ENCODE peak calls at places on chromosomes 11 and 22, in nine cellular contexts. N is pancreas; G is PC-9; V is AG04450; L is effector memory CD4-positive, alpha-beta T cell; U is SK-N-SH; I is H1; Q is Caco-2; X is H7. J is an unnamed sample. For H3K27me3, the result is how much of the 10 kb centered on the place peaks cover.

GRCh38 chr11:75473684-75474083 is 40.7 kb upstream of the KLHL35 start:
- DNase-seq in I (no peak), V (no peak), U (no peak), Q (no peak), N (no peak), X (no peak), L (no peak), G (no peak), J (no peak)

GRCh38 chr22:46055176-46055850 is 78.4 kb upstream of the WNT7B start:
- DNase-seq in L (no peak), G (no peak), N (no peak), Q (peak), I (no peak), U (peak), X (no peak), V (no peak), J (peak)

GRCh38 chr11:16862733-16863132 is 124.3 kb downstream of the C11orf58 start:
- DNase-seq in N (no peak), U (peak), Q (no peak), V (no peak), I (no peak), L (no peak), G (no peak), X (no peak), J (no peak)

GRCh38 chr11:17633279-17633986 is 85.9 kb upstream of the MYOD1 start:
- DNase-seq in L (no peak), N (no peak), U (peak), X (peak), V (no peak), Q (no peak), I (no peak), G (no peak), J (no peak)

GRCh38 chr11:76644591-76644990 is 26.0 kb downstream of the LRRC32 start:
- DNase-seq in Q (no peak), I (no peak), X (no peak), V (no peak), N (no peak), L (no peak), G (no peak), U (no peak), J (no peak)

GRCh38 chr22:48485144-48486135 is 1342.2 kb downstream of the BRD1 start:
- DNase-seq in G (no peak), X (peak), I (no peak), Q (peak), U (no peak), L (no peak), V (no peak), N (no peak), J (no peak)

GRCh38 chr11:59186130-59186594 is 14.2 kb downstream of the DTX4 start:
- DNase-seq in V (no peak), N (peak), X (peak), U (peak), L (peak), I (peak), Q (peak), G (peak), J (peak)

GRCh38 chr22:28408702-28409101 is 270.9 kb downstream of the TTC28 start:
- DNase-seq in U (no peak), V (no peak), I (no peak), Q (no peak), N (no peak), G (no peak), X (no peak), L (no peak), J (no peak)

GRCh38 chr11:76772100-76772782 is 10.9 kb upstream of the TSKU start:
- DNase-seq in L (no peak), G (no peak), U (no peak), V (no peak), X (no peak), N (no peak), I (no peak), Q (peak), J (no peak)

GRCh38 chr11:113507341-113507740 is 32.1 kb upstream of the DRD2 start:
- DNase-seq in G (no peak), L (no peak), Q (no peak), V (no peak), U (no peak), X (no peak), N (no peak), I (no peak), J (no peak)

DNA sequence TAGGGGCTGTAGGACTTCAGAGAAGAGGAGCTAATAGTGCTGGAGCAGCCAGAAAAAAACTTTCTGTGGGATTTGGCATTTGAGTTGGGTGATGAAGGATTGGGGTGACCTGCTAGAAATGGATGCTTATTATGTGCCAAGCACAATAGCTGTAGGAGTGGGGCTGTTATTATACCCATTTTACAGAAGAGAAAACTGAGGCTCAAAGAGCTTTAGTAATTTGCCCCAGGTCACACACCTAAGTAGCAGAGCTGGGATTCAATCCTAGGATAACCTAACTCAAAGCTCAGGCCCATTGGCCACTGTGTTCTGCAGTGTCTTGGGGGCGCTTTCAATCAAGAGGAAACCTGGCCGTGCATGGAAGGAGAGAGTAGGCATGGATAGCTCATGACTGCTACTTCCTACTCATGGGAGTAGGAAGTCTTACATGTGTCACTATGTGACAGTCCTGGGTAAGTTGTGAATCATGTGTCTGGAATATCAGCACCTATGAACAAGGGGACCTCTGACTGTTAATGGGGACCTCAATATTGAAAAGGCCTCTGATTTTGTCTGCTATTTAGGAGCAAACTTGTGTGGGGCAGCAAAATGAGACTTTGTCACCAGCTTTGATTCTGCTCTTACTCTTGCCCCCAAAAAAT is 6.1 kb upstream of the ELF5 start:
- DNase-seq in X (no peak), G (no peak), I (no peak), V (no peak), Q (no peak), L (no peak), U (no peak), N (no peak), J (no peak)
- H3K27me3 ChIP-seq in X (under half), G (under half), I (under half), V (under half), Q (under half), L (under half), U (under half), N (under half), J (under half)

DNA sequence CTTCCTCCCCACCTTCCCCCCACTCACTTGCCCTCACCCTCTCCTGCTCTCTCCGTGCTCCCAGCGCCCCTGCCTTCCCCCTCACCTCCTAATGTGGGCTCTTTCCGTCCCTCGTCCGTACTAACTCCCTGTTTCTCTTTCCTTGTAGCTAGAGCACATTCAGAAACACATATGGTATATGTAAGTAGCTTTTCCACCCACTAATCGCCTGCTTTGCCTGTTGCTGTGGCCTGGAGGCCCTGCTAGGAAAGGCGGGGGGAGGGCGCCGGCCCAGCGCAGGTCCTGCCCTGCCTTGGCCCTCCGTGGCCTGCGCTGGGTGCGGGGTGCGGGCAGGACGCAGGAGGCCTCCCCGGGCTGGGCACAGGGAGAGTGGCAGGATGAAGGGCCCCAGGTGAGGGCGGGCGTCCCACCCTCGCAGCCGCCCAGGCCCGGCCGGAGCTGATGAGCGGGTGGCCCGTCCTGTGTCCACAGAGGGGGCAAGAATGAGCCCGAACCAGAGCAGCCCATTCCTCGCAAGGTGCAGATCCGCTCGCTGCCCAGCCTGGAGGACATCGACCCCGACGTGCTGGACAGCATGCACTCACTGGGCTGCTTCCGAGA is 41.7 kb downstream of the MOB2 start:
- DNase-seq in V (no peak), I (no peak), Q (no peak), N (no peak), X (peak), G (no peak), U (no peak), L (no peak), J (no peak)
- H3K27me3 ChIP-seq in V (under half), I (under half), Q (under half), N (under half), X (under half), G (under half), U (under half), L (under half), J (under half)

DNA sequence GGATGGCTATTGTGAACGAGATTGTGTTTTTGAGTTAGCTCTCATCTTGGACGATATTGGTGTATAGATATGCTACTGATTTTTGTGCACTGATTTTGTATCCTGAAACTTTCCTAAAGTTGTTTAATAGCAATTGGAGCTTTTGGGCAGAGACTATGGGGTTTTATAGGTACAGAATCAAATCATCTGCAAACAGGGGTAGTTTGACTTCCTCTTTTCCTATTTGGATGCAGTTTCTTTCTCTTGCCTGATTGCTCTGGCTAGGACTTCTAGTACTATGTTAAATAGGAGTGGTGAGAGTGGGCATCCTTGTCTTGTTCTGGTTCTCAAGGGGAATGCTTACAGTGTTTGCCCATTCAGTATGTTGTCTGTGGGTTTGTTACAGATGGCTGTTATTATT is 8.9 kb upstream of the SCGB1D1 start:
- DNase-seq in I (no peak), U (no peak), Q (no peak), L (no peak), G (no peak), V (no peak), X (no peak), N (no peak), J (no peak)
- H3K27me3 ChIP-seq in I (under half), U (under half), Q (under half), L (under half), G (half or more), V (under half), X (under half), N (under half), J (under half)

DNA sequence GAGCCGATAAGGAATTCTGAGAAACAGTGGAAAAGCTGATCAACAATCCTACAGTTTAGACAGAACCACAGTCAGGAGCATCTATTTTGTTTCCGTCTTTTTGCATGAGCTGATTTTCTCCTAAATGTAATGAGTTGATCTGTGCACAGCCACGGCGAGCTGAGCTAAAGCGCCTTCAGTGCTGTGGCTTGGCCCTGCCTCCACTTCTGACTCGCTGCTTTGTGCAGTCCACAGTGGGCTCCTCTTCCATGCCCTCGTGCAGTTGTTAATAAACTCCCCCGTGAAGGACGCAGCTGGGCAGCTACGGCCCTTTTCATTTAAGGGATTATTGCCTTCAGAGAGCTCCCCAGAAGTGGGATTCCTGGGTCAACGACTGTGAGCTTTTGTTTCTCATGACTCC is 39.4 kb downstream of the SCUBE1 start:
- DNase-seq in U (no peak), L (no peak), Q (no peak), G (no peak), X (no peak), I (no peak), V (no peak), N (no peak), J (no peak)
- H3K27me3 ChIP-seq in U (under half), L (under half), Q (under half), G (half or more), X (under half), I (under half), V (under half), N (under half), J (under half)

DNA sequence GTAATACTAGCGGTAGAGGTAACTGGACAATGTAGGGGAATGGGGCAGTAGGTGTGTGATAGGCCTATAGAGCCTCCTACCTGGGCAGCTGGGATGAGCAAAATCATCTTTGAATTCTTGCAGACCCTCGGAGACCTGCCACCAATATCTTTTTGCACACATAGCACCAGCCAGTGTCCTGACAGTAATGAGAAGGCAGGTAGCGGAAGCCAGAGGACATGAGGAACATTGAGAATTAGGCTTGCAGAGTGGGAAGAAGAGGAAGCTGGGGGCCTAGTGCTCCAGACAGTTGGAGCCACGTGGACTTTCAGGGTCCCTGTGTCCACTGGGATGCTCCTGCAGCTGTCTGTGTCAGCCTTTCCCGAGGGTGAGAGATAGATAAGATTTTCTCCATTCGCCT is 17.2 kb upstream of the SYT13 start:
- DNase-seq in X (no peak), Q (no peak), N (no peak), I (no peak), L (no peak), V (no peak), U (no peak), G (no peak), J (no peak)
- H3K27me3 ChIP-seq in X (under half), Q (under half), N (under half), I (under half), L (under half), V (under half), U (under half), G (half or more), J (under half)

J was measured in lung.